ENCODE peak calls at places on chromosomes 1 and 21, in eight cellular contexts. J, D, H, I, O, K, M and S are unnamed samples.

GRCh38 chr1:17596651-17597509 is 57.4 kb downstream of the ARHGEF10L start:
- DNase-seq in J (no peak), D (no peak), H (no peak), I (no peak), O (no peak), K (no peak), M (no peak), S (no peak)

GRCh38 chr1:94962745-94963265 is 35.9 kb upstream of the CNN3 start:
- DNase-seq in J (no peak), D (peak; percentile 58), H (peak; percentile 43), I (peak; percentile 29), O (no peak), K (peak; percentile 65), M (peak; percentile 22), S (no peak)

GRCh38 chr1:234607091-234608025 is 2.6 kb downstream of the IRF2BP2 start:
- DNase-seq in J (no peak), D (peak; percentile 54), H (peak; percentile 53), I (peak; percentile 36), O (no peak), K (no peak), M (peak; percentile 23), S (no peak)

GRCh38 chr1:45913925-45914501 is 110.6 kb downstream of the MAST2 start:
- DNase-seq in J (no peak), D (no peak), H (no peak), I (no peak), O (no peak), K (peak; percentile 12), M (no peak), S (no peak)

GRCh38 chr1:70210820-70211219 is 5.4 kb upstream of the LRRC40 start:
- DNase-seq in J (no peak), D (no peak), H (no peak), I (no peak), O (no peak), K (no peak), M (no peak), S (no peak)

GRCh38 chr1:63886348-63886747 is 112.5 kb downstream of the ROR1 start:
- DNase-seq in J (no peak), D (no peak), H (no peak), I (no peak), O (no peak), K (peak; percentile 53), M (no peak), S (no peak)

GRCh38 chr1:59976194-59977074 is 49.9 kb upstream of the CYP2J2 start:
- DNase-seq in J (peak; percentile 75), D (peak; percentile 76), H (peak; percentile 23), I (peak; percentile 53), O (peak; percentile 57), K (peak; percentile 71), M (peak; percentile 46), S (peak; percentile 6)

GRCh38 chr1:68231627-68232303 is 558 bp downstream of the WLS start:
- DNase-seq in J (peak; percentile 61), D (peak; percentile 71), H (peak; percentile 60), I (peak; percentile 66), O (peak; percentile 50), K (peak; percentile 90), M (no peak), S (no peak)

GRCh38 chr21:27555996-27556395 is 589.1 kb upstream of the ADAMTS5 start:
- DNase-seq in J (no peak), D (no peak), H (no peak), I (no peak), O (no peak), K (no peak), M (no peak), S (no peak)

GRCh38 chr1:41498391-41498790 is 13.9 kb upstream of the EDN2 start:
- DNase-seq in J (no peak), D (no peak), H (no peak), I (no peak), O (no peak), K (no peak), M (no peak), S (no peak)
- H3K4me1 ChIP-seq in J (peaks cover 10% of the 10 kb centered on the region), D (peaks cover 6% of the 10 kb centered on the region), H (peaks cover 20% of the 10 kb centered on the region), I (peaks cover 42% of the 10 kb centered on the region), O (peaks cover 9% of the 10 kb centered on the region), K (peaks cover 6% of the 10 kb centered on the region), M (no peaks in the 10 kb centered on the region), S (peaks cover 5% of the 10 kb centered on the region)

GRCh38 chr1:101066260-101066936 is 40.8 kb upstream of the DPH5 start:
- DNase-seq in J (no peak), D (no peak), H (no peak), I (no peak), O (no peak), K (no peak), M (no peak), S (no peak)
- H3K27ac ChIP-seq in J (no peak overlapping the region), D (no peak overlapping the region), H (no peak overlapping the region), I (no peak overlapping the region), O (no peak overlapping the region), K (no peak overlapping the region), M (no peak overlapping the region), S (peak overlapping the region; percentile 44)

DNA sequence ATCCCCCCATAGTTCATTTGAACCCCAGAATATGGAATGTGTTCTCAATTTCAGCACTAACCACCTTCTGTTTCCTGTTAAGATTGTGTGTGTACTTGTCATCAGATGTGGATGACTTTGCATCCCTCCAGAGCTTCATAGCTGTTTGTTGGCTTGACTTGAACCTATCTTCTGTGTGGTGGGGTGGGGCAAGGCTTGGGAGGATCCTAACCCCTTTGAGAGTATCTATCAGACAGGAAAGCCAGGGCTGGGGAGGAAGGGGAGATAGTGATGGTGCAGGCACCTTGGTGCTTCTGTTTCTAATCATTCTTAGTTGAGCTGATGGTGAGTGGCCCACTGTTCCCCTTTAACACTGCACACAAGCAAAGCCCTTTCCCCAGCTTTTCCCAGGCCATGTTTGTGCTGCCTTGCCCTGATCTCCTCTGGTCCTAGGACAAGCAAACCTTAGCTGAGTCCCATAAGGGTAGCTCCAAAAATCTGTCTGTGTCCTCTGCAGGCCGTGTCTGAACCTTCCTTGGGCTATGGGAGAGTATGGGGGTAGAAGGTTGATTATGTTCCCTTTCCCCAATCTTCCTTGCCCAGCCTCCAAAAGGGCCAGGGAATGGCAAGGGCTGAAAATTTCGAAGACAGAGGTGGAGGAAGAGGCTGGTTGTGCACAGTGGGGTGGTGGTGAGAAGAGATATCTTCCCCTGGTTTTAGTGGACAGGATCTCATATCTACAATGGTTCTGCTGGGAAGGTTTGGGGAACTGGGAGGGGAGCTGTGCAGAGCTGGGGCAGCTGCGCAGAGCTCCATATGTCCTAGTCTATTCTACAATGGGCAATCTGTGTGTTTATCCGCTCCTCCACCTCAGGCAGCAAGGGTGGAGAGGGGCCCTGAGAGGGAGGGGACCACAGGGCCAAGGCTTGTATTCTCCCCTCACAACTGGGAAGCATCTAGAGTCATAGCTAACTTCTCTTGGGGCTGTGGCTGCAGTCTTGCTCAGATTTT is 1.4 kb downstream of the NHLH1 start:
- DNase-seq in J (no peak), D (no peak), H (no peak), I (no peak), O (no peak), K (no peak), M (no peak), S (no peak)
- H3K27me3 ChIP-seq in J (no peaks in the 10 kb centered on the region), D (no peaks in the 10 kb centered on the region), H (no peaks in the 10 kb centered on the region), I (peaks cover 16% of the 10 kb centered on the region), O (no peaks in the 10 kb centered on the region), K (no peaks in the 10 kb centered on the region), M (no peaks in the 10 kb centered on the region), S (no peaks in the 10 kb centered on the region)

GRCh38 chr1:27117733-27118439 is 37.0 kb downstream of the SLC9A1 start:
- DNase-seq in J (no peak), D (no peak), H (no peak), I (no peak), O (no peak), K (no peak), M (no peak), S (no peak)

GRCh38 chr1:27114522-27114921 is 40.4 kb downstream of the SLC9A1 start:
- DNase-seq in J (no peak), D (no peak), H (no peak), I (no peak), O (no peak), K (no peak), M (no peak), S (no peak)

GRCh38 chr1:27116697-27117096 is 38.2 kb downstream of the SLC9A1 start:
- DNase-seq in J (no peak), D (no peak), H (no peak), I (no peak), O (no peak), K (peak; percentile 14), M (no peak), S (no peak)

GRCh38 chr1:27113861-27114260 is 41.1 kb downstream of the SLC9A1 start:
- DNase-seq in J (no peak), D (no peak), H (no peak), I (no peak), O (no peak), K (no peak), M (peak; percentile 17), S (no peak)

DNA sequence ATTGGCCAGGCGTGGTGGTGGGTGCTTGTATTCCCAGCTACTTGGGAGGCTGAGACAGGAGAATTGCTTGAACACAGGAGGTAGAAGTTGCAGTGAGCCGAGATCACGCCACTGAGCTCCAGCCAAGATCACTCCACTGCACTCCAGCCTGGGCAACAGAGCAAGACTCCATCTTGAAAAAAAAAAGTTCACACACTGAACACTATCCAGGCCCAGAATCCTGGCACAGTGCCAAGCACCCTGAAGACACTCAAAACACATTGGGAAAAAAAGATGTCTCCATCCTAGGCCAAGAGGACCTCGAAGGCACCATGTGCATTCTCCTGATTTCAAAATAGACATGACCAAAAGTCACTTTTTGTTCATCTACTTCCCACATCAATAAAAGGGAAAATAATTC is 38.7 kb downstream of the SLC9A1 start:
- DNase-seq in J (no peak), D (no peak), H (no peak), I (no peak), O (no peak), K (no peak), M (no peak), S (no peak)
- H3K4me1 ChIP-seq in J (peaks cover 16% of the 10 kb centered on the region), D (peaks cover 20% of the 10 kb centered on the region), H (peaks cover 11% of the 10 kb centered on the region), I (peaks cover 51% of the 10 kb centered on the region), O (peaks cover 4% of the 10 kb centered on the region), K (peaks cover 43% of the 10 kb centered on the region), M (peaks cover 45% of the 10 kb centered on the region), S (peaks cover 17% of the 10 kb centered on the region)

GRCh38 chr1:53625766-53626520 is 113.0 kb downstream of the GLIS1 start:
- DNase-seq in J (peak; percentile 12), D (peak; percentile 4), H (no peak), I (no peak), O (peak; percentile 11), K (no peak), M (no peak), S (no peak)
- H3K27ac ChIP-seq in J (no peak overlapping the region), D (no peak overlapping the region), H (no peak overlapping the region), I (no peak overlapping the region), O (no peak overlapping the region), K (no peak overlapping the region), M (no peak overlapping the region), S (no peak overlapping the region)

GRCh38 chr1:66575739-66576138 is 41.8 kb downstream of the SGIP1 start:
- DNase-seq in J (no peak), D (no peak), H (no peak), I (peak; percentile 9), O (no peak), K (peak; percentile 94), M (no peak), S (no peak)
- H3K27me3 ChIP-seq in J (no peaks in the 10 kb centered on the region), D (no peaks in the 10 kb centered on the region), H (no peaks in the 10 kb centered on the region), I (no peaks in the 10 kb centered on the region), O (no peaks in the 10 kb centered on the region), K (no peaks in the 10 kb centered on the region), M (no peaks in the 10 kb centered on the region), S (no peaks in the 10 kb centered on the region)